ENCODE peak calls at places on chromosomes 11 and 22, in eight cellular contexts. Q is colonic mucosa, F is OCI-LY7, Z is tibial artery, K is adrenal gland, C is A673, J is stomach, R is endodermal cell. N is an unnamed sample.

GRCh38 chr11:70826950-70827349 is 425.4 kb downstream of the SHANK2 start:
- DNase-seq in Q (no peak), F (no peak), Z (no peak), K (peak; percentile 32), C (no peak), J (no peak), R (no peak), N (no peak)

GRCh38 chr11:3109921-3110706 is 52.9 kb upstream of the CARS1 start:
- DNase-seq in Q (no peak), F (peak; percentile 20), Z (peak; percentile 22), K (no peak), C (peak; percentile 44), J (peak; percentile 47), R (peak; percentile 87), N (no peak)

GRCh38 chr22:47203554-47203991 is 441.1 kb downstream of the TBC1D22A start:
- DNase-seq in Q (peak; percentile 11), F (no peak), Z (no peak), K (no peak), C (no peak), J (peak; percentile 22), R (no peak), N (no peak)

GRCh38 chr11:77040889-77041288 is 6.7 kb downstream of the B3GNT6 start:
- DNase-seq in Q (no peak), F (no peak), Z (no peak), K (no peak), C (no peak), J (no peak), R (no peak), N (no peak)

GRCh38 chr22:49587421-49587820 is 240.3 kb downstream of the BRD1 start:
- DNase-seq in Q (no peak), F (no peak), Z (no peak), K (no peak), C (no peak), J (no peak), R (no peak), N (no peak)

GRCh38 chr11:113448311-113448666 is 26.9 kb downstream of the DRD2 start:
- DNase-seq in Q (no peak), F (no peak), Z (no peak), K (no peak), C (no peak), J (no peak), R (no peak), N (no peak)

GRCh38 chr11:57491371-57492061 is 24.0 kb downstream of the SLC43A1 start:
- DNase-seq in Q (peak; percentile 53), F (peak; percentile 59), Z (no peak), K (no peak), C (peak; percentile 67), J (peak; percentile 50), R (peak; percentile 91), N (no peak)

GRCh38 chr22:22802346-22802970 is 85.2 kb upstream of the IGLL5 start:
- DNase-seq in Q (no peak), F (peak; percentile 56), Z (no peak), K (no peak), C (peak; percentile 19), J (no peak), R (no peak), N (no peak)

GRCh38 chr11:2517386-2518064 is 72.7 kb downstream of the KCNQ1 start:
- DNase-seq in Q (peak; percentile 12), F (no peak), Z (peak; percentile 9), K (no peak), C (no peak), J (peak; percentile 16), R (peak; percentile 35), N (no peak)

GRCh38 chr11:68193018-68193417 is 20.1 kb downstream of the KMT5B start:
- DNase-seq in Q (no peak), F (peak; percentile 20), Z (no peak), K (no peak), C (no peak), J (no peak), R (no peak), N (no peak)

GRCh38 chr22:39252461-39253391 is 7.9 kb upstream of the PDGFB start:
- DNase-seq in Q (no peak), F (no peak), Z (no peak), K (no peak), C (no peak), J (no peak), R (no peak), N (no peak)

GRCh38 chr11:61460474-61460881 is 30.6 kb downstream of the SDHAF2 start:
- DNase-seq in Q (no peak), F (no peak), Z (no peak), K (no peak), C (no peak), J (no peak), R (no peak), N (no peak)

GRCh38 chr11:5600374-5600851 is 4.0 kb downstream of the TRIM6 start:
- DNase-seq in Q (peak; percentile 63), F (peak; percentile 82), Z (peak; percentile 73), K (peak; percentile 79), C (peak; percentile 76), J (peak; percentile 77), R (peak; percentile 89), N (peak; percentile 80)

GRCh38 chr11:1505480-1505879 is 18.9 kb upstream of the MOB2 start:
- DNase-seq in Q (no peak), F (no peak), Z (no peak), K (no peak), C (no peak), J (no peak), R (peak; percentile 71), N (no peak)

GRCh38 chr11:1504164-1504563 is 17.6 kb upstream of the MOB2 start:
- DNase-seq in Q (no peak), F (no peak), Z (no peak), K (no peak), C (no peak), J (no peak), R (no peak), N (no peak)

GRCh38 chr11:1503708-1504104 is 17.1 kb upstream of the MOB2 start:
- DNase-seq in Q (no peak), F (no peak), Z (no peak), K (peak; percentile 62), C (no peak), J (peak; percentile 59), R (no peak), N (no peak)

GRCh38 chr11:1502971-1503707 is 16.6 kb upstream of the MOB2 start:
- DNase-seq in Q (no peak), F (no peak), Z (no peak), K (no peak), C (no peak), J (peak; percentile 45), R (no peak), N (no peak)

GRCh38 chr11:1504581-1505290 is 18.2 kb upstream of the MOB2 start:
- DNase-seq in Q (no peak), F (no peak), Z (no peak), K (no peak), C (no peak), J (no peak), R (no peak), N (no peak)
- H3K27ac ChIP-seq in Q (no peak overlapping the region), F (no peak overlapping the region), Z (peak overlapping the region; percentile 87), K (no peak overlapping the region), C (no peak overlapping the region), J (no peak overlapping the region), R (no peak overlapping the region), N (no peak overlapping the region)

DNA sequence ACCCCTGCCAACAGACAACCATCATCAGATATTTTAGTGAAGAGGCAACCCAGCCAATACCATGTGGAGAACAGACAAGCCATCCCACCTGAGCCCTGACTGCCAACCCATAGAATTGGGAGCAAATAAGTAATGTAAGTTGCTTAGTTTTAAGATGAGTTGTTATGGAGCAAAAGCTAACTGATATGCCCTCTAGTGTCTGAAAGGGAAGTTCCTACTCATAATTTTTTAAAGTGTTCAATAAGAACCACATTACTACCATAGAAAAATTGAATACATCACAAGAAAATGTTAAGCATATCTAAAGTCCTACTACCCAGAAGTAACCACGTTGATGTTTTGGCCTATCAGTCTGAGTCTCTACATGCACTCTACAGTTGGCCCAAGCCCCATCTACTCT is 50.8 kb upstream of the SLC36A4 start:
- DNase-seq in Q (no peak), F (peak; percentile 23), Z (no peak), K (no peak), C (peak; percentile 15), J (no peak), R (no peak), N (no peak)
- TF ChIP-seq CTCF in Q (no peak), F (peak; percentile 72), Z (no peak), K (no peak), C (peak; percentile 53), J (no peak), R (peak; percentile 67), N (peak; percentile 52)

GRCh38 chr11:133934599-133935550 is 21.9 kb downstream of the IGSF9B start:
- DNase-seq in Q (peak; percentile 47), F (no peak), Z (no peak), K (no peak), C (peak; percentile 84), J (no peak), R (peak; percentile 66), N (no peak)
- H3K4me3 ChIP-seq in Q (no peak overlapping the region), F (no peak overlapping the region), Z (no peak overlapping the region), K (no peak overlapping the region), C (no peak overlapping the region), J (no peak overlapping the region), R (no peak overlapping the region), N (no peak overlapping the region)

GRCh38 chr11:116387623-116388022 is 385.2 kb downstream of the BUD13 start:
- DNase-seq in Q (no peak), F (no peak), Z (no peak), K (no peak), C (no peak), J (no peak), R (no peak), N (no peak)

GRCh38 chr11:116394022-116394421 is 378.8 kb downstream of the BUD13 start:
- DNase-seq in Q (no peak), F (no peak), Z (no peak), K (no peak), C (no peak), J (no peak), R (no peak), N (no peak)

GRCh38 chr11:116386118-116386699 is 386.6 kb downstream of the BUD13 start:
- DNase-seq in Q (no peak), F (no peak), Z (no peak), K (no peak), C (no peak), J (no peak), R (no peak), N (no peak)

GRCh38 chr11:116396332-116396731 is 376.5 kb downstream of the BUD13 start:
- DNase-seq in Q (peak; percentile 19), F (no peak), Z (no peak), K (no peak), C (no peak), J (no peak), R (no peak), N (no peak)

DNA sequence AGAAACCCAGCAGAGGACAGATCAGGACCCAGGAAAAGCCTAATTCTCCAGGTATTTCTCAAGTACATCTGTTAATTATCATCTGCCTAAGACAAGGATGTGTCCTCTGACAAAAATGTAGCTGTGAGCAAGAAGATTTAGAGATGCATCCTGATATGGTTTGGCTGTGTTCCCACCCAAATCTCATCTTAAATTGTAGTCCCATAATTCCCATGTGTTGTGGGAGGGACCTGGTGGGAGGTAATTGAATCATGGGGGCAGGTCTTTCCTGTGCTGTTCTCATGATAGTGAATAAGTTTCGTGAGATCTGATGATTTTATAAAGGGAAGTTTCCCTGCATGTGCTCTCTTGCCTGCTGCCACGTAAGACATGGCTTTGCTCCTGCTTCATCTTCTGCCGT is 381.8 kb downstream of the BUD13 start:
- DNase-seq in Q (no peak), F (no peak), Z (no peak), K (no peak), C (no peak), J (no peak), R (no peak), N (no peak)
- H3K27ac ChIP-seq in Q (no peak overlapping the region), F (no peak overlapping the region), Z (no peak overlapping the region), K (no peak overlapping the region), C (no peak overlapping the region), J (no peak overlapping the region), R (no peak overlapping the region), N (no peak overlapping the region)

GRCh38 chr11:612201-612960 is 3.4 kb downstream of the IRF7 start:
- DNase-seq in Q (peak; percentile 85), F (peak; percentile 24), Z (no peak), K (no peak), C (no peak), J (peak; percentile 76), R (peak; percentile 86), N (no peak)
- TF ChIP-seq CTCF in Q (peak; percentile 37), F (peak; percentile 41), Z (no peak), K (peak; percentile 13), C (peak; percentile 16), J (no peak), R (peak; percentile 67), N (peak; percentile 33)